ENCODE peak calls at places on chromosomes 13 and 19, in eight cellular contexts. E is cardiac muscle cell; S is PC-3; U is sigmoid colon; L is fibroblast of lung; R is astrocyte; X is effector memory CD4-positive, alpha-beta T cell; C is uterus. F is an unnamed sample.
A peak's percentile ranks its signal among the peaks of the same experiment; 100 is the strongest.

GRCh38 chr13:44311011-44311481 is 62.6 kb upstream of the SERP2 start:
- DNase-seq in E (peak; percentile 42), S (peak; percentile 91), U (peak; percentile 85), L (peak; percentile 68), R (peak; percentile 66), X (no peak), C (no peak), F (no peak)

GRCh38 chr13:113915786-113916329 is 52.0 kb upstream of the GAS6 start:
- DNase-seq in E (no peak), S (no peak), U (no peak), L (no peak), R (no peak), X (no peak), C (peak; percentile 10), F (peak; percentile 38)

GRCh38 chr13:100230813-100231575 is 142.1 kb downstream of the PCCA start:
- DNase-seq in E (no peak), S (no peak), U (no peak), L (no peak), R (no peak), X (no peak), C (no peak), F (no peak)

GRCh38 chr19:1408300-1409203 is 1.2 kb downstream of the DAZAP1 start:
- DNase-seq in E (peak; percentile 62), S (peak; percentile 22), U (peak; percentile 77), L (peak; percentile 56), R (peak; percentile 36), X (peak; percentile 34), C (peak; percentile 37), F (no peak)

GRCh38 chr13:71417205-71417604 is 449.8 kb downstream of the DACH1 start:
- DNase-seq in E (peak; percentile 37), S (peak; percentile 20), U (no peak), L (peak; percentile 60), R (peak; percentile 51), X (no peak), C (no peak), F (no peak)

GRCh38 chr13:58960909-58961308 is 1202.8 kb downstream of the DIAPH3 start:
- DNase-seq in E (peak; percentile 17), S (peak; percentile 7), U (no peak), L (peak; percentile 41), R (peak; percentile 15), X (no peak), C (no peak), F (no peak)

GRCh38 chr13:100478107-100478809 is 110.3 kb downstream of the GGACT start:
- DNase-seq in E (no peak), S (no peak), U (no peak), L (no peak), R (no peak), X (no peak), C (no peak), F (no peak)

GRCh38 chr19:21607453-21607852 is 102.1 kb downstream of the ZNF429 start:
- DNase-seq in E (no peak), S (no peak), U (no peak), L (no peak), R (no peak), X (no peak), C (no peak), F (no peak)

GRCh38 chr13:22703601-22704209 is 477.1 kb upstream of the SGCG start:
- DNase-seq in E (no peak), S (peak; percentile 56), U (no peak), L (no peak), R (no peak), X (no peak), C (no peak), F (no peak)

GRCh38 chr19:19134687-19135158 is 3.6 kb downstream of the TMEM161A start:
- DNase-seq in E (no peak), S (no peak), U (no peak), L (no peak), R (no peak), X (peak; percentile 17), C (no peak), F (no peak)

GRCh38 chr13:29081036-29081435 is 260.9 kb downstream of the MTUS2 start:
- DNase-seq in E (no peak), S (no peak), U (no peak), L (no peak), R (no peak), X (peak; percentile 7), C (no peak), F (no peak)

GRCh38 chr19:1836458-1837221 is 11.6 kb downstream of the REXO1 start:
- DNase-seq in E (no peak), S (no peak), U (no peak), L (no peak), R (no peak), X (no peak), C (no peak), F (no peak)

GRCh38 chr19:48836089-48837017 is at the start of gene HSD17B14:
- DNase-seq in E (peak; percentile 68), S (peak; percentile 41), U (peak; percentile 83), L (peak; percentile 69), R (peak; percentile 59), X (no peak), C (peak; percentile 69), F (no peak)

GRCh38 chr19:15235796-15236195 is 3.5 kb upstream of the EPHX3 start:
- DNase-seq in E (no peak), S (no peak), U (no peak), L (no peak), R (no peak), X (no peak), C (no peak), F (no peak)

GRCh38 chr13:23992722-23993438 is 95.6 kb upstream of the C1QTNF9B start:
- DNase-seq in E (no peak), S (no peak), U (no peak), L (no peak), R (no peak), X (no peak), C (no peak), F (no peak)

GRCh38 chr19:46328079-46328478 is 18.8 kb upstream of the PPP5C start:
- DNase-seq in E (no peak), S (no peak), U (no peak), L (peak; percentile 39), R (peak; percentile 20), X (no peak), C (no peak), F (no peak)

GRCh38 chr19:33298146-33298911 is 4.0 kb downstream of the CEBPA start:
- DNase-seq in E (no peak), S (no peak), U (peak; percentile 62), L (no peak), R (no peak), X (no peak), C (no peak), F (no peak)

GRCh38 chr19:31096047-31096446 is 253.2 kb downstream of the TSHZ3 start:
- DNase-seq in E (no peak), S (no peak), U (no peak), L (no peak), R (no peak), X (no peak), C (no peak), F (no peak)
- H3K27ac ChIP-seq in E (peak overlapping the region; percentile 25), S (no peak overlapping the region), U (no peak overlapping the region), L (no peak overlapping the region), R (no peak overlapping the region), X (no peak overlapping the region), C (no peak overlapping the region), F (no peak overlapping the region)

GRCh38 chr19:55483681-55484361 is 1.2 kb upstream of the NAT14 start:
- DNase-seq in E (no peak), S (no peak), U (peak; percentile 69), L (no peak), R (no peak), X (no peak), C (no peak), F (no peak)
- H3K4me3 ChIP-seq in E (no peak overlapping the region), S (peak overlapping the region; percentile 72), U (no peak overlapping the region), L (no peak overlapping the region), R (no peak overlapping the region), X (peak overlapping the region; percentile 75), C (no peak overlapping the region), F (no peak overlapping the region)

GRCh38 chr19:16367269-16367683 is 42.6 kb downstream of the KLF2 start:
- DNase-seq in E (no peak), S (no peak), U (peak; percentile 27), L (no peak), R (no peak), X (peak; percentile 64), C (no peak), F (no peak)

GRCh38 chr19:16364231-16364865 is 39.7 kb downstream of the KLF2 start:
- DNase-seq in E (no peak), S (no peak), U (no peak), L (no peak), R (no peak), X (no peak), C (no peak), F (no peak)

GRCh38 chr19:16365300-16365996 is 40.8 kb downstream of the KLF2 start:
- DNase-seq in E (no peak), S (no peak), U (no peak), L (no peak), R (no peak), X (no peak), C (no peak), F (no peak)

GRCh38 chr19:16366433-16367268 is 42.0 kb downstream of the KLF2 start:
- DNase-seq in E (no peak), S (no peak), U (peak; percentile 48), L (no peak), R (no peak), X (no peak), C (no peak), F (no peak)

GRCh38 chr19:16366056-16366432 is 41.4 kb downstream of the KLF2 start:
- DNase-seq in E (no peak), S (no peak), U (no peak), L (no peak), R (no peak), X (no peak), C (no peak), F (no peak)
- H3K4me1 ChIP-seq in E (peaks cover 14% of the 10 kb centered on the region), S (no peaks in the 10 kb centered on the region), U (no peaks in the 10 kb centered on the region), L (no peaks in the 10 kb centered on the region), R (no peaks in the 10 kb centered on the region), X (peaks cover 89% of the 10 kb centered on the region), C (no peaks in the 10 kb centered on the region), F (no peaks in the 10 kb centered on the region)

GRCh38 chr13:110546389-110546788 is 15.1 kb downstream of the RAB20 start:
- DNase-seq in E (no peak), S (peak; percentile 42), U (peak; percentile 49), L (no peak), R (no peak), X (no peak), C (no peak), F (no peak)
- H3K27ac ChIP-seq in E (no peak overlapping the region), S (peak overlapping the region; percentile 67), U (peak overlapping the region; percentile 50), L (no peak overlapping the region), R (no peak overlapping the region), X (no peak overlapping the region), C (no peak overlapping the region), F (peak overlapping the region; percentile 38)